ENCODE peak calls at places on chromosomes 13 and 19, in seven cellular contexts. K is BJ, Y is ovary, T is brain microvascular endothelial cell, B is mucosa of descending colon, Q is uterus, H is esophagus squamous epithelium. E is an unnamed sample.

GRCh38 chr13:24135674-24136300 is 24.7 kb upstream of the SPATA13 start:
- DNase-seq in T (peak), B (no peak), Y (no peak), Q (no peak), H (no peak), K (no peak), E (no peak)

GRCh38 chr19:40822161-40822560 is 23.2 kb downstream of the EGLN2 start:
- DNase-seq in K (no peak), H (no peak), T (no peak), B (no peak), Q (no peak), Y (no peak), E (no peak)

GRCh38 chr13:22432690-22433089 is 748.1 kb upstream of the SGCG start:
- DNase-seq in Y (no peak), T (no peak), Q (no peak), B (no peak), K (no peak), H (no peak), E (no peak)

GRCh38 chr19:48982280-48982679 is 10.8 kb downstream of the GYS1 start:
- DNase-seq in H (no peak), B (no peak), Y (no peak), T (no peak), K (no peak), Q (no peak), E (no peak)

GRCh38 chr19:10747271-10747670 is 29.4 kb downstream of the DNM2 start:
- DNase-seq in B (peak), T (no peak), Q (no peak), H (no peak), K (no peak), Y (no peak), E (no peak)

GRCh38 chr19:16367269-16367683 is 42.6 kb downstream of the KLF2 start:
- DNase-seq in T (no peak), H (no peak), Y (no peak), Q (no peak), K (no peak), B (no peak), E (peak)

GRCh38 chr19:13169769-13170168 is 19.6 kb downstream of the IER2 start:
- DNase-seq in Q (no peak), H (no peak), T (peak), Y (no peak), B (peak), K (no peak), E (no peak)

GRCh38 chr13:40146586-40147240 is 491.3 kb downstream of the COG6 start:
- DNase-seq in Y (no peak), B (no peak), T (no peak), Q (no peak), H (no peak), K (no peak), E (no peak)

GRCh38 chr13:93304868-93305613 is 78.4 kb downstream of the GPC6 start:
- DNase-seq in K (no peak), Q (no peak), H (no peak), T (no peak), Y (no peak), B (no peak), E (no peak)

GRCh38 chr13:45162821-45163220 is 38.0 kb downstream of the KCTD4 start:
- DNase-seq in K (peak), Q (no peak), Y (no peak), B (no peak), H (no peak), T (peak), E (no peak)

GRCh38 chr13:46801831-46802230 is 4.9 kb upstream of the ESD start:
- DNase-seq in Y (no peak), B (no peak), H (no peak), Q (no peak), T (no peak), K (no peak), E (no peak)

GRCh38 chr19:48633148-48634035 is 3.8 kb downstream of the DBP start:
- DNase-seq in T (no peak), K (no peak), Q (no peak), H (no peak), Y (no peak), B (peak), E (no peak)

GRCh38 chr19:51440846-51441409 is 17.3 kb downstream of the SIGLEC8 start:
- DNase-seq in T (no peak), H (no peak), Q (no peak), B (no peak), K (no peak), Y (no peak), E (no peak)

GRCh38 chr13:24128962-24129361 is 31.6 kb upstream of the SPATA13 start:
- DNase-seq in T (no peak), B (no peak), K (no peak), Q (no peak), Y (no peak), H (no peak), E (no peak)

GRCh38 chr13:110106726-110107125 is 200.2 kb downstream of the COL4A1 start:
- DNase-seq in Q (peak), B (no peak), K (no peak), T (no peak), H (no peak), Y (no peak), E (no peak)

GRCh38 chr19:43464089-43464775 is 1.2 kb downstream of the LYPD3 start:
- DNase-seq in H (peak), Q (peak), B (peak), K (no peak), T (no peak), Y (peak), E (no peak)

GRCh38 chr19:43463381-43464088 is 1.9 kb downstream of the LYPD3 start:
- DNase-seq in Q (peak), K (no peak), B (peak), H (peak), Y (peak), T (peak), E (peak)

GRCh38 chr19:43462887-43463380 is 2.5 kb downstream of the LYPD3 start:
- DNase-seq in H (no peak), T (no peak), B (no peak), Y (no peak), K (no peak), Q (no peak), E (no peak)

GRCh38 chr19:43461303-43461702 is 4.1 kb downstream of the LYPD3 start:
- DNase-seq in Y (no peak), Q (no peak), H (no peak), T (no peak), B (no peak), K (no peak), E (no peak)

DNA sequence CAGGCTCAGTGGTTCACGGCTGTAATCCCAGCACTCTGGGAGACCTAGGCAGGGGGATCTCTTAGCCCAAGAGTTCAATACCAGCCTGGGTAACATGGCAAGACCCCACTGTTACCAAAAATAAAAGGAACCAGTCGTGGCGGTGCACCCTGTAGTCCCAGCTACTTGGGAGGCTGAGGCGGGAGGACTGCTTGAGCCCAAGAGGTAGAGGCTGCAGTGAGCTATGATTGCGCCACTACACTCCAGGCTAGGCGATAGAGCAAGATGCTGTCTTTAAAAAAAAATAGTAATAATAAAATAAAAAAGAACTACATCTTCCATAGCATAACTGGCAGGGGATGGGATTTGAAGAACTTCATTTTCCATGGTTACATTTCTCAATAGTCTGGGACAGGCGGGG is 3.0 kb downstream of the LYPD3 start:
- DNase-seq in Q (no peak), T (no peak), K (no peak), Y (no peak), H (no peak), B (no peak), E (no peak)
- H3K4me3 ChIP-seq in Q (no peak), T (no peak), K (no peak), Y (no peak), H (peak), B (no peak), E (no peak)

GRCh38 chr19:38796154-38796553 is 7.2 kb downstream of the LGALS7B start:
- DNase-seq in T (no peak), Y (no peak), B (no peak), K (no peak), Q (no peak), H (no peak), E (no peak)

GRCh38 chr19:38795549-38795948 is 6.5 kb downstream of the LGALS7B start:
- DNase-seq in H (no peak), T (no peak), Q (no peak), Y (no peak), K (no peak), B (no peak), E (no peak)

GRCh38 chr19:38793186-38793585 is 4.2 kb downstream of the LGALS7B start:
- DNase-seq in B (no peak), K (no peak), H (no peak), Y (no peak), T (peak), Q (no peak), E (no peak)

GRCh38 chr19:38793671-38794070 is 4.7 kb downstream of the LGALS7B start:
- DNase-seq in Q (no peak), K (no peak), Y (no peak), B (no peak), H (no peak), T (no peak), E (no peak)

GRCh38 chr19:38792250-38793111 is 3.5 kb downstream of the LGALS7B start:
- DNase-seq in H (no peak), T (no peak), B (peak), Q (no peak), Y (no peak), K (no peak), E (no peak)
- TF ChIP-seq CTCF in H (peak), T (peak), B (peak), Q (peak), Y (no peak), K (peak), E (peak)

GRCh38 chr19:50362656-50363424 is 2.6 kb downstream of the NAPSA start:
- DNase-seq in T (no peak), K (no peak), B (no peak), Y (no peak), H (no peak), Q (no peak), E (no peak)
- H3K4me3 ChIP-seq in T (no peak), K (no peak), B (no peak), Y (no peak), H (no peak), Q (no peak), E (no peak)

DNA sequence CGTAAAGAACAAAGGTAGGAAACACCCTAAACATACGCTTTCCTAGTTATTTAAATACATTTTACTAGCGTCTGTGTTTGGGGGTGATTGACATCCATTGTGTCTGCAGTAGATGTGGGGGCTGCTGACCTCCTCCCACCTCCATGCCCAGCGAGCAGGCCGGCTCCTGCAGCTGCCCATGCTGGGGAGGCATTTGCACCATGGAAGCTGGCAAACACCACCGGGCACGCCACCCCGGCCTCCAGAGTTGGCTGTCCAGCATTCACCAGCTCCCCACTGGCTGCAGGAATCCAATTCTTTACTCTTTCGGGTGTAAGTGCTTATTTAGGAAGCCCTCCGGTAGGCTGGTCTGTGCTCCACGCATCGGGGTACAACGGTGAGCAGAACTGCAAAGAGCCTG is 115.4 kb upstream of the USP29 start:
- DNase-seq in Q (no peak), Y (no peak), T (no peak), B (no peak), K (no peak), H (no peak), E (no peak)
- TF ChIP-seq CTCF in Q (no peak), Y (no peak), T (no peak), B (no peak), K (no peak), H (no peak), E (no peak)

GRCh38 chr19:7916137-7916907 is 1.7 kb downstream of the TGFBR3L start:
- DNase-seq in Y (no peak), H (no peak), B (peak), Q (no peak), K (no peak), T (no peak), E (no peak)
- H3K4me3 ChIP-seq in Y (peak), H (peak), B (no peak), Q (peak), K (peak), T (peak), E (peak)

DNA sequence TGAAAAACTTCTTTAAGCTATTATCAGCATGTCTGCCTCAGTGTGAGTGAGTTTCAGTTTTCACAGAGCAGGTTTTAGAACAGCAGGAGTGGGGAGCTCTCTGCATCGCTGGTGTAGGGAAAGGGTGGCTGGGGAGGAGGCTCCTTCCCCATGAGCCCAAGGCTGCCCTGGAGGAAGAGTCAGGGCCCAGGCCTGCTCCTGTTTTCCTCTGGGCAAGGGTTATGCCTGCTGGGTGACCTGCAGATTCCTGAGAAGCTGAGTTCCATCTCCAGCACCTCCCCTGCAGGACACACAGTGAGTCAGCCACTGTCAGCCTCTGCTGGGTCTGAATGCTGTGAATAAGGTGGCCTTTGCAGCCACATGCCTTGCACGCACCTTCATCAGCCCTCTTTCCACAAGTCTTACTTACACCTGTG is 186.5 kb upstream of the KL start:
- DNase-seq in Q (no peak), K (peak), T (peak), Y (no peak), B (no peak), H (no peak), E (no peak)
- TF ChIP-seq CTCF in Q (no peak), K (no peak), T (peak), Y (no peak), B (no peak), H (no peak), E (no peak)

GRCh38 chr19:20072936-20073335 is 4.9 kb upstream of the ZNF90 start:
- DNase-seq in Y (no peak), B (no peak), T (no peak), Q (no peak), K (no peak), H (no peak), E (no peak)

GRCh38 chr19:20078696-20079095 is 896 bp downstream of the ZNF90 start:
- DNase-seq in Q (peak), K (no peak), B (peak), H (no peak), T (peak), Y (peak), E (no peak)

GRCh38 chr19:20079487-20079886 is 1.7 kb downstream of the ZNF90 start:
- DNase-seq in T (no peak), Q (no peak), Y (no peak), B (peak), K (no peak), H (no peak), E (no peak)

DNA sequence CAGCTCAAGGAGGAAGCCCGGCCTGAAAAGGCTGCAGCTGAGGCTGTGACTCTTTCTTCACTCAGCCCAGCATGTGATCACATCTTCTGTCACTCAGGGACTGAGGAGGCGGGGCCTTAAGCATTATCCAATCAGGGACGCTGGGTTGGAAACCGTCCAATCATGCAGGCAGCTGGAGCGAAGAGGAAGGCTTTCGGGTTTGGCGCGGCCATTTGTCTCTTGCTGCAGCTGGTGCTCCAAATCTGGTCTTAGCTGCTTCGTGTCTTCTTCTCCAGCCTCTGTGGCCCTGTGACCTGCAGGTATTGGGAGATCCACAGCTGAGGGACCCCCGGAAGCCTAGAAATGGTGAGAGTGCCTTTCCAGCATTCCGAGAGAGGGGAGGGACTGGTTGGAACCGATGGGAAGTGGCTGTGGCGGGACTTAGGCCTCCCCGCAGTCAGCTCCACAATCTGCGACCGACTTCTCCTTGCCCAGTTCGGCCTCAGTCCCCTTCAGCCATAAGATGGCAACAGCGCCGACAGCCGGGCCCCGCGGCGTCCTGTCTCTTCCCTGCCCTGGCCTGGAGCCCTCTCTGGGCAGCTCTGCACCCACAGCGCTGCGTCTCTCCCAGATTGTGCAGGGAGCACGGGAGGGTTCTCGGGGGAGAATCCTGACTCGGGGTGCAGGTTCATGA is at the start of gene ZNF90:
- DNase-seq in K (peak), B (peak), T (peak), H (peak), Q (peak), Y (peak), E (peak)
- H3K4me3 ChIP-seq in K (peak), B (peak), T (peak), H (peak), Q (peak), Y (peak), E (peak)

DNA sequence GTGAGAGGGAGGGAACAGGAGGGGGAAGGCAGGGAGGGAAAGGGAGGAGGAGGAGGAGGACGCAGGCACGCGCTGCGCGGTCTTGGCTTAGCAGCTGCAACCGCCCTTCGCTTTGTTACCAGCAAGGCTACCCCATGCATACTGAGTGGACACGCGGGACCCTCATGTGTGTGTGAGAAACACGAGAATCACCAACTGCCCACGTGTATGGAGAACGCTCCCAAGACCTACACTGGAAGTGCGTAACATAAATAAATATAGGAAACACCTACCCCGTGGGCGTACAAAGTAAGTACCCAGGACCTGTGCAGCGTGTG is 38.0 kb downstream of the DEDD2 start:
- DNase-seq in Q (no peak), B (no peak), Y (no peak), T (no peak), H (no peak), K (no peak), E (no peak)
- TF ChIP-seq CTCF in Q (no peak), B (no peak), Y (no peak), T (no peak), H (no peak), K (no peak), E (no peak)

GRCh38 chr13:51297556-51297955 is 41.9 kb upstream of the SERPINE3 start:
- DNase-seq in K (no peak), Y (no peak), T (no peak), H (no peak), B (no peak), Q (no peak), E (no peak)

GRCh38 chr13:51303063-51303552 is 36.4 kb upstream of the SERPINE3 start:
- DNase-seq in K (no peak), Q (no peak), H (no peak), B (no peak), Y (no peak), T (no peak), E (no peak)

GRCh38 chr13:51303882-51304281 is 35.6 kb upstream of the SERPINE3 start:
- DNase-seq in K (no peak), Y (no peak), Q (no peak), T (no peak), H (no peak), B (no peak), E (no peak)

DNA sequence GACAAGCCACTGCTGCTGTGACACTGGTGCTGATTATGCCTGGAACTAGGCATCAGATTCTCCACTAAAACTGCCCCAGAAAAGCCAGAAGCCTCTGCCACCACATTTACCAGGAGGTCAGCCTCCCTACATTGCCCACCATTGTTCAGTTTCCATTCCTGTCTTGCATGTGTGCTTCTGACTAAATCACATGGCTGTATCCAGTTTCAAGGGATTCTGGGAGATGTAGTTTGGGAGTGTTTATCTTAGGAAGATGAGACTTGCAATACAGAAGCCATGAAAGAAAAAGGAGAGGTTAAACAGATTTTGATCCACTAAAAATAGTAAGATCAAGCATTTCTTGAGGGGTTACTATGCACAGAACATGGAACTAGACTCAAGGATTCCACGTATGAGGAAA is 40.7 kb upstream of the SERPINE3 start:
- DNase-seq in Q (no peak), Y (no peak), K (no peak), T (no peak), H (no peak), B (no peak), E (no peak)
- H3K4me3 ChIP-seq in Q (no peak), Y (no peak), K (no peak), T (no peak), H (no peak), B (no peak), E (no peak)